ENCODE peak calls at places on chromosome 3, in four cellular contexts. Z is heart right ventricle, U is neuronal stem cell, L is GM12878. M is an unnamed sample.

GRCh38 chr3:42129014-42129953 is 38.1 kb downstream of the TRAK1 start:
- DNase-seq in Z (no peak), U (no peak), L (no peak), M (no peak)

GRCh38 chr3:183981990-183982658 is 35.6 kb downstream of the ABCC5 start:
- DNase-seq in Z (no peak), U (no peak), L (no peak), M (no peak)

GRCh38 chr3:147397155-147397888 is 9.0 kb downstream of the ZIC4 start:
- DNase-seq in Z (no peak), U (no peak), L (no peak), M (no peak)

GRCh38 chr3:56917740-56918568 is 116.2 kb upstream of the ARHGEF3 start:
- DNase-seq in Z (no peak), U (no peak), L (peak; percentile 84), M (no peak)

GRCh38 chr3:61053781-61054496 is 197.3 kb downstream of the FHIT start:
- DNase-seq in Z (no peak), U (no peak), L (no peak), M (no peak)

GRCh38 chr3:94513600-94513999 is 450.7 kb downstream of the NSUN3 start:
- DNase-seq in Z (no peak), U (no peak), L (no peak), M (no peak)

GRCh38 chr3:45631486-45631885 is 36.9 kb downstream of the LIMD1 start:
- DNase-seq in Z (no peak), U (no peak), L (no peak), M (no peak)

GRCh38 chr3:39267631-39268553 is 11.9 kb downstream of the CX3CR1 start:
- DNase-seq in Z (no peak), U (no peak), L (no peak), M (no peak)

GRCh38 chr3:22089284-22089683 is 338.3 kb upstream of the ZNF385D start:
- DNase-seq in Z (no peak), U (peak; percentile 12), L (peak; percentile 34), M (no peak)

GRCh38 chr3:179258820-179259219 is 7.9 kb upstream of the KCNMB3 start:
- DNase-seq in Z (no peak), U (no peak), L (no peak), M (no peak)

GRCh38 chr3:31880020-31880419 is 101.0 kb downstream of the OSBPL10 start:
- DNase-seq in Z (no peak), U (no peak), L (no peak), M (peak; percentile 72)

GRCh38 chr3:152505926-152506325 is 237.2 kb downstream of the MBNL1 start:
- DNase-seq in Z (no peak), U (no peak), L (peak; percentile 52), M (no peak)

GRCh38 chr3:39250116-39250747 is 29.6 kb downstream of the CX3CR1 start:
- DNase-seq in Z (no peak), U (no peak), L (no peak), M (no peak)

GRCh38 chr3:181316481-181316880 is 326.9 kb upstream of the DNAJC19 start:
- DNase-seq in Z (no peak), U (peak; percentile 15), L (no peak), M (no peak)

GRCh38 chr3:192408007-192408655 is 319.2 kb downstream of the FGF12 start:
- DNase-seq in Z (peak; percentile 19), U (peak; percentile 30), L (no peak), M (peak; percentile 70)

GRCh38 chr3:197547618-197548017 is 8.2 kb downstream of the BDH1 start:
- DNase-seq in Z (no peak), U (no peak), L (no peak), M (no peak)

GRCh38 chr3:193377591-193377990 is 962 bp downstream of the ATP13A5 start:
- DNase-seq in Z (no peak), U (no peak), L (no peak), M (no peak)

GRCh38 chr3:37028329-37028728 is 35.0 kb downstream of the MLH1 start:
- DNase-seq in Z (peak; percentile 40), U (no peak), L (no peak), M (no peak)

GRCh38 chr3:111210003-111210699 is 138.5 kb downstream of the NECTIN3 start:
- DNase-seq in Z (no peak), U (no peak), L (no peak), M (no peak)

GRCh38 chr3:39096775-39097174 is 10.7 kb downstream of the GORASP1 start:
- DNase-seq in Z (no peak), U (no peak), L (no peak), M (no peak)

GRCh38 chr3:127814325-127814781 is 8.0 kb downstream of the MGLL start:
- DNase-seq in Z (no peak), U (no peak), L (no peak), M (no peak)

GRCh38 chr3:127815001-127815400 is 7.3 kb downstream of the MGLL start:
- DNase-seq in Z (no peak), U (no peak), L (no peak), M (no peak)

GRCh38 chr3:127809611-127810010 is 12.7 kb downstream of the MGLL start:
- DNase-seq in Z (no peak), U (no peak), L (no peak), M (no peak)

GRCh38 chr3:127811717-127812116 is 10.6 kb downstream of the MGLL start:
- DNase-seq in Z (no peak), U (no peak), L (no peak), M (no peak)

DNA sequence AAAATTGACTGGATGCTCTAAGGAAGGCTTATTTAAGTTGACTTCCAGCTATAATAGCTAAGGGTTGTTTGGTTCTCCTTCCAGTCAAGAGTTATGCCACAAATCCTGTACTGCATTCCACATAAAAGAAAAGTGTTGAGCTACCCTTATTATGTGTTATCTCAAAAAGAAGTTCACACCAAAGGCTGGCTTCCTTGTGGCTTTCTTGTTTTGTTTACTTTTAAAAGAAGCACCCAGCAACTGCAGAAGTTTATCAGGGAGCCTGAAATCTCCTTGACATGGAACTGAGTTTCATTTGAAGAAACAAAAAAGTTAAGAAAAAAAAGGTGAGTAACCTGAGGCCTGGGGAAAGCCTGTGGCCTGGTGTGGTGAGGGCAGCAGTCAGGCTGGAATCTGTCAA is 10.2 kb downstream of the MGLL start:
- DNase-seq in Z (no peak), U (no peak), L (no peak), M (no peak)
- H3K4me3 ChIP-seq in Z (no peak overlapping the region), U (no peak overlapping the region), L (no peak overlapping the region), M (no peak overlapping the region)

GRCh38 chr3:128496019-128496601 is 3.1 kb upstream of the GATA2 start:
- DNase-seq in Z (no peak), U (no peak), L (no peak), M (peak; percentile 72)
- H3K27me3 ChIP-seq in Z (peaks cover 59% of the 10 kb centered on the region), U (peaks cover 97% of the 10 kb centered on the region), L (peaks cover 17% of the 10 kb centered on the region), M (peaks cover 98% of the 10 kb centered on the region)

GRCh38 chr3:112629425-112629824 is 11.5 kb downstream of the CCDC80 start:
- DNase-seq in Z (peak; percentile 31), U (no peak), L (no peak), M (no peak)

GRCh38 chr3:112623717-112624116 is 17.2 kb downstream of the CCDC80 start:
- DNase-seq in Z (no peak), U (no peak), L (no peak), M (no peak)

GRCh38 chr3:112631257-112631656 is 9.7 kb downstream of the CCDC80 start:
- DNase-seq in Z (no peak), U (no peak), L (no peak), M (no peak)

GRCh38 chr3:112627419-112627818 is 13.5 kb downstream of the CCDC80 start:
- DNase-seq in Z (no peak), U (no peak), L (no peak), M (no peak)

GRCh38 chr3:112628038-112628437 is 12.9 kb downstream of the CCDC80 start:
- DNase-seq in Z (no peak), U (no peak), L (no peak), M (no peak)
- H3K27ac ChIP-seq in Z (no peak overlapping the region), U (no peak overlapping the region), L (no peak overlapping the region), M (no peak overlapping the region)

GRCh38 chr3:158804441-158804840 is 2.6 kb downstream of the MFSD1 start:
- DNase-seq in Z (no peak), U (no peak), L (no peak), M (no peak)
- H3K4me3 ChIP-seq in Z (no peak overlapping the region), U (no peak overlapping the region), L (peak overlapping the region; percentile 2), M (peak overlapping the region; percentile 78)

M was measured in left lung.